ENCODE peak calls at places on chromosome 12, in five cellular contexts. J, M, X, W and Q are unnamed samples. For H3K4me1, the result is how much of the 10 kb centered on the place peaks cover.

GRCh38 chr12:107167756-107168155 is 74.4 kb upstream of the CRY1 start:
- DNase-seq in M (no peak), X (no peak), J (no peak), W (peak), Q (peak)

GRCh38 chr12:585062-586061 is 77.9 kb downstream of the NINJ2 start:
- DNase-seq in M (peak), X (no peak), W (no peak), J (no peak), Q (no peak)

GRCh38 chr12:42213023-42213422 is 25.0 kb downstream of the YAF2 start:
- DNase-seq in J (no peak), W (peak), X (no peak), M (no peak), Q (no peak)

GRCh38 chr12:72570601-72571000 is 298.4 kb downstream of the TRHDE start:
- DNase-seq in W (no peak), J (peak), M (peak), X (no peak), Q (peak)

GRCh38 chr12:114866331-114866730 is 182.4 kb upstream of the TBX3 start:
- DNase-seq in J (no peak), M (no peak), W (no peak), X (no peak), Q (no peak)

GRCh38 chr12:96578526-96579125 is 89.2 kb downstream of the CFAP54 start:
- DNase-seq in W (peak), X (peak), J (no peak), M (no peak), Q (peak)

GRCh38 chr12:47270782-47271664 is 191.3 kb upstream of the AMIGO2 start:
- DNase-seq in W (peak), X (no peak), M (no peak), J (no peak), Q (peak)

GRCh38 chr12:4190376-4191063 is 83.0 kb upstream of the CCND2 start:
- DNase-seq in W (no peak), X (no peak), M (no peak), J (no peak), Q (no peak)

GRCh38 chr12:104414581-104415305 is 42.0 kb upstream of the CHST11 start:
- DNase-seq in X (no peak), W (no peak), M (peak), J (no peak), Q (no peak)

GRCh38 chr12:55970775-55971174 is 3.1 kb upstream of the RAB5B start:
- DNase-seq in M (no peak), J (no peak), X (no peak), W (peak), Q (peak)

GRCh38 chr12:130583800-130584199 is 132.3 kb downstream of the RIMBP2 start:
- DNase-seq in J (no peak), X (no peak), M (no peak), W (no peak), Q (no peak)

GRCh38 chr12:47017901-47018479 is 61.4 kb upstream of the PCED1B start:
- DNase-seq in X (no peak), W (peak), M (no peak), J (no peak), Q (no peak)

GRCh38 chr12:95304673-95305198 is 87.1 kb downstream of the VEZT start:
- DNase-seq in J (no peak), X (no peak), W (peak), M (no peak), Q (peak)

GRCh38 chr12:103093499-103094106 is 136.1 kb downstream of the ASCL1 start:
- DNase-seq in W (no peak), X (no peak), J (no peak), M (no peak), Q (no peak)

GRCh38 chr12:18990866-18991265 is 138.7 kb upstream of the PLEKHA5 start:
- DNase-seq in W (no peak), M (no peak), J (no peak), X (no peak), Q (peak)

DNA sequence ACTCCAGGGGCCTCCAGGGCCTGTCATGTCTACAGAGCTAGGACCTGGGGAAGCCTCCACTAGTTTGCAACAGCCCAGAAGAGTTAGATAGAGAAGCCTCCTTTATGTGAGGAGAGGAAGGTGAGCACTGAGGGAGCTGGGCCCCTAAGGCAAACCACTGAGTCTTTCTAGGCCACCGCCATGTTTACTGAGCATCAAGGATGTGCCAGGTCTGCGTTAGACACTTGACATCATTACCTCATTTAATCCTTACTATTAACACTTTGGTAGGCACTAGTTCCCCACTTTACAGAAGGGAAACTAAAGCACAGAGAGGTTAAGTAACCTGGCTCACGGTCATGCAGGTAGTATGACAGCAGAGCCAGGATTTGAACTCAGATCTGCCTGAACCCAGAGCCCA is 12.9 kb downstream of the CTDSP2 start:
- DNase-seq in W (no peak), M (no peak), X (no peak), J (no peak), Q (no peak)
- H3K23ac ChIP-seq in W (peak), M (no peak), X (no peak), J (no peak), Q (no peak)

DNA sequence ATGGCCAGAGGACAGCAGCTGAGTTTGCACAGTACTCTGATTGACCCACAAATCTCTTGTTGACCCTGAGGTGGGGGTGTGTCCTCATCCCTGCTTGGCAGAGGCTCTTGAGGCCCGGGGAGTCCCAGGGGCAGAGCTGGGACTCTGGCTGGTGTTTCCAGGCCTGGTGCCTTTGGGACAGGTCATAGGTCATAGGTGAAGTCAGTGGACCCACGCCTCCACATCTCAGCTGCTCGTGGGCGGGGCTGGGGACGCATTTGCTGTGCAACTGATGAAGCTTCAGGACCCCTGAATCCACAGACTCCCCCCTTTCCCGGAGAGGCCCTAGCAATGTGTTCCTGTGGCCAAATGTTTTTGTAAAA is 404 bp upstream of the CACNA2D4 start:
- DNase-seq in M (peak), J (no peak), X (no peak), W (no peak), Q (no peak)
- H3K4me1 ChIP-seq in M (under half), J (under half), X (under half), W (under half), Q (under half)

GRCh38 chr12:128690641-128691040 is 133.1 kb downstream of the SLC15A4 start:
- DNase-seq in J (no peak), W (no peak), X (no peak), M (no peak), Q (no peak)

GRCh38 chr12:128682542-128683315 is 141.0 kb downstream of the SLC15A4 start:
- DNase-seq in J (no peak), M (no peak), X (no peak), W (no peak), Q (no peak)

GRCh38 chr12:128684357-128684756 is 139.4 kb downstream of the SLC15A4 start:
- DNase-seq in X (no peak), M (no peak), J (no peak), W (no peak), Q (no peak)

GRCh38 chr12:128687851-128688250 is 135.9 kb downstream of the SLC15A4 start:
- DNase-seq in X (no peak), W (no peak), M (no peak), J (no peak), Q (no peak)

DNA sequence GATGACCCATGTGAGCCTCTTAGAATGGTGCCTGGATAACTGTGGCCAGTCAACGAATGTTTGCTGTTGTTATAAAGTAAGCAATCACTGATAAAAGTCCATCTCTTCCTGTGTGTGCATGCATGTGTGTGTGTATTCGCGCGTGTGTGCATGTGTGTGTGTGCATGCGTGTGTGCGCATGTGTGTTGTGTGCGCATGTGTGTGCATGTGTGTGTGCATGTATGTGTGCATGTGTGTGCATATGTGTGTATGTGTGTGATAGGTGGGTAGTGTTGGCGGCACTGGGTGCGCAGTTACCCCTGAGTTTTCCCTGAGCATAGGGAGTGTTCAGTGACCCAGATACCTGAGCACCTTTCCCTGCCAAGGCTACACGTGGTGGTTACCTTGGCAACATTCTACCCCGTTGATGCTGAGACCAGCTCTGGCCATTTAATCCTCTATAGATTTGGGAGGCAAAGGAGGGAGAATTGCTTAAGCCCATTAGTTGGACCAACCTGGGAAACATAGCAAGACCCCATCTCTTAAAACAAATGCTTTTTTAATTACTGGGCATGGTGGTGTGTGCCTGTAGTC is 137.8 kb downstream of the SLC15A4 start:
- DNase-seq in J (no peak), X (no peak), M (no peak), W (no peak), Q (no peak)
- H3K23ac ChIP-seq in J (no peak), X (no peak), M (no peak), W (no peak), Q (no peak)

DNA sequence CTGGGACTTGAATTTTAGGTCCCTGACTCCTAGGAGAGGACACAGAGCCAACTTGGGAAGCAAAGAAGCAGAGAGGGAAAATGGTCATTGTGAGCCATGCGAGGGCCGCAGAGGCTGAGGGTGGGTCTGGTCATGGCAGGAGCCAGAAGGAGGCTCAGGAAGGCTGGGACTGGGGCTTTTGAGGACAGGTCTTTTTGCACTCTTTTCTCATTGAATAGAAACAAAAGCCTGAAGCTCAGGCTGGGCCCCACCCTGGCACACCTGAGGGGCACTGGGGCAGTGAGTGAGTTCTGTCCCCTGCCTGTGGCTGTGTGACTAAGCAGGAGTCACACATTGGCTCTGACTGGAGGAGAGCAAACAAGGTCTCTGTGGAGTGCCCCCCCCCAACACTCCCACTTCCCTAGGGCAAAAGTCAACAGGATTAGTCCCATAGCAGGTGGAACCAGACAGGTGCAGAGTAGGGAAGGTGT is 2.8 kb downstream of the KRT7 start:
- DNase-seq in W (no peak), J (no peak), M (no peak), X (no peak), Q (no peak)
- H3K4me1 ChIP-seq in W (under half), J (under half), M (under half), X (under half), Q (under half)

DNA sequence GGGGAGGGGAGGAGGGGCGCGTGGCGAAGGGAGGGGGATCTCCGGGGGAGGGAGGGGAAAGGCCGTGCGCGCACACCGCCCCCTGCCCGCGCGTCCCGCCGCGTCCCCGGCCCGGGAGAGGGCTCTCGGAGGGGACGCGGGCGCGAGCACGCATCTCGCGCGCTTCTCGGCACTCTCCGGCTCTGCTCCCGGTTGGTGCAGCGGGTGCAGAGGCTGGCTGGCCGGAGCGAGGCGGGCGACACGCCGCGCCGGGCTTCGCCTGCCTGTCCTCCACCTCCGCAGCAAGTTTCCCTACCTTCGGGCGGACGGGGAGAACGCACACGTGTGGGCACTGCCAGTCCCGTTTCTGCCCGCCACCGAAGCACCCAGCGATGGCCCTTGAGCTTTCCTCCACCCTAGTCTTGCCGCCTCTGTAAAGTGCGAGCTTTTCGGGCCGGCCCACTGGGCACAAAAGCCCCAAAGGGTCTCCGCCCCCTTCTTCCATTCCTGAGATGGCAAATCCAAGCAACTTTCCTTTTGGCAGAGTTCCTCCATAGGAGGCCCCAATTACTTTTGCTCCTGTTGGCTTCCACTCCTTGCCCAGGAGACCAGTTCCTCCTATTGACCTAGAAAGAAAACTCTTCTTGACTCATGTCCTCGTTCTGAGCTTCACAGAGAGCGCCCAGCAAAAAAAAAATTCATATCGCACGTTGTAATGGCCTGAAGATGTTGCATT is 363 bp upstream of the CSAD start:
- DNase-seq in J (peak), M (peak), W (peak), X (peak), Q (peak)
- H3K23ac ChIP-seq in J (no peak), M (no peak), W (peak), X (peak), Q (no peak)

GRCh38 chr12:124758266-124759200 is 105.1 kb downstream of the SCARB1 start:
- DNase-seq in X (no peak), M (no peak), J (no peak), W (no peak), Q (no peak)
- H3K4me1 ChIP-seq in X (under half), M (under half), J (under half), W (under half), Q (under half)